ENCODE peak calls at places on chromosome 5, in nine cellular contexts. One of them, this sample, is unnamed.

GRCh38 chr5:55905251-55905650 is 54.1 kb downstream of the IL31RA start:
- DNase-seq in astrocyte: no peak
- DNase-seq in tibial nerve: no peak
- DNase-seq in neural progenitor cell: no peak
- DNase-seq in cardiac muscle cell: no peak
- DNase-seq in fibroblast of the aortic adventitia: no peak
- DNase-seq in GM23338: no peak
- DNase-seq in lower leg skin: peak
- DNase-seq in mammary epithelial cell: no peak
- DNase-seq in this sample: no peak

GRCh38 chr5:146249801-146250200 is 46.4 kb downstream of the RBM27 start:
- DNase-seq in astrocyte: no peak
- DNase-seq in fibroblast of the aortic adventitia: no peak
- DNase-seq in GM23338: no peak
- DNase-seq in lower leg skin: no peak
- DNase-seq in cardiac muscle cell: no peak
- DNase-seq in tibial nerve: no peak
- DNase-seq in mammary epithelial cell: no peak
- DNase-seq in neural progenitor cell: no peak
- DNase-seq in this sample: no peak

GRCh38 chr5:139668064-139668880 is 20.1 kb downstream of the CXXC5 start:
- DNase-seq in neural progenitor cell: peak
- DNase-seq in fibroblast of the aortic adventitia: no peak
- DNase-seq in mammary epithelial cell: peak
- DNase-seq in cardiac muscle cell: peak
- DNase-seq in tibial nerve: no peak
- DNase-seq in astrocyte: no peak
- DNase-seq in lower leg skin: no peak
- DNase-seq in GM23338: peak
- DNase-seq in this sample: peak

GRCh38 chr5:30050056-30050815 is 1143.2 kb upstream of the CDH6 start:
- DNase-seq in mammary epithelial cell: no peak
- DNase-seq in GM23338: no peak
- DNase-seq in cardiac muscle cell: no peak
- DNase-seq in lower leg skin: no peak
- DNase-seq in tibial nerve: no peak
- DNase-seq in astrocyte: peak
- DNase-seq in neural progenitor cell: no peak
- DNase-seq in fibroblast of the aortic adventitia: peak
- DNase-seq in this sample: no peak

GRCh38 chr5:17415282-17415681 is 82.7 kb upstream of the TAF11L2 start:
- DNase-seq in cardiac muscle cell: peak
- DNase-seq in astrocyte: no peak
- DNase-seq in tibial nerve: no peak
- DNase-seq in mammary epithelial cell: no peak
- DNase-seq in lower leg skin: no peak
- DNase-seq in GM23338: peak
- DNase-seq in neural progenitor cell: peak
- DNase-seq in fibroblast of the aortic adventitia: no peak
- DNase-seq in this sample: no peak

GRCh38 chr5:55308254-55308836 is 556 bp downstream of the MTREX start:
- DNase-seq in astrocyte: no peak
- DNase-seq in lower leg skin: no peak
- DNase-seq in neural progenitor cell: no peak
- DNase-seq in mammary epithelial cell: peak
- DNase-seq in cardiac muscle cell: peak
- DNase-seq in fibroblast of the aortic adventitia: peak
- DNase-seq in GM23338: no peak
- DNase-seq in tibial nerve: no peak
- DNase-seq in this sample: peak

GRCh38 chr5:65946198-65946745 is 19.9 kb downstream of the ERBIN start:
- DNase-seq in lower leg skin: no peak
- DNase-seq in mammary epithelial cell: no peak
- DNase-seq in tibial nerve: no peak
- DNase-seq in astrocyte: no peak
- DNase-seq in cardiac muscle cell: no peak
- DNase-seq in neural progenitor cell: no peak
- DNase-seq in GM23338: no peak
- DNase-seq in fibroblast of the aortic adventitia: no peak
- DNase-seq in this sample: no peak

GRCh38 chr5:30194595-30194994 is 998.9 kb upstream of the CDH6 start:
- DNase-seq in cardiac muscle cell: no peak
- DNase-seq in astrocyte: no peak
- DNase-seq in neural progenitor cell: no peak
- DNase-seq in lower leg skin: no peak
- DNase-seq in GM23338: no peak
- DNase-seq in tibial nerve: no peak
- DNase-seq in fibroblast of the aortic adventitia: no peak
- DNase-seq in mammary epithelial cell: no peak
- DNase-seq in this sample: no peak

GRCh38 chr5:153885166-153885565 is 153.5 kb downstream of the FAM114A2 start:
- DNase-seq in lower leg skin: no peak
- DNase-seq in GM23338: no peak
- DNase-seq in mammary epithelial cell: no peak
- DNase-seq in astrocyte: no peak
- DNase-seq in fibroblast of the aortic adventitia: no peak
- DNase-seq in tibial nerve: no peak
- DNase-seq in cardiac muscle cell: no peak
- DNase-seq in neural progenitor cell: peak
- DNase-seq in this sample: no peak

GRCh38 chr5:35478856-35479682 is 138.6 kb upstream of the SPEF2 start:
- DNase-seq in mammary epithelial cell: peak
- DNase-seq in lower leg skin: no peak
- DNase-seq in cardiac muscle cell: peak
- DNase-seq in neural progenitor cell: no peak
- DNase-seq in fibroblast of the aortic adventitia: peak
- DNase-seq in astrocyte: peak
- DNase-seq in tibial nerve: no peak
- DNase-seq in GM23338: no peak
- DNase-seq in this sample: peak

DNA sequence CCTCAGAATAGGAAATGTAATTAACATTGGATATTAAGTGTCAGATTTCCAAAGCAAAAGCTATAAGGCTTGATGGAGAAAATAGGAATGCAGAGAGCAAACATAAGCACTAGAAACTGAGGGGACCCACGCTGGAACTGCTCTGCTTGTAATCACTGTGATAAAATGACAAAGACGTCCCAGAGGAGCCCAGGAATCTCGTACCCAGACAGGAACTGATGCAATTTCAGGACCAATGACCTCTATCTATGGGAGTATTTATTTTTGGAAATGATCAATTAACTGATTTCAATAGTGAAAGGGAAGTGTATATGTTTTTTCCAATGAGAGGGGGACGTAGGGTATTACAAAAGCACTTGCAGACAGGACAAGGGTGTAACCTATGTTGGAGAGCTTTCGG is 714.5 kb upstream of the WWC1 start:
- DNase-seq in tibial nerve: no peak
- DNase-seq in fibroblast of the aortic adventitia: no peak
- DNase-seq in cardiac muscle cell: no peak
- DNase-seq in lower leg skin: no peak
- DNase-seq in astrocyte: no peak
- DNase-seq in mammary epithelial cell: no peak
- DNase-seq in neural progenitor cell: no peak
- DNase-seq in GM23338: peak
- DNase-seq in this sample: no peak
- H3K4me3 ChIP-seq in tibial nerve: no peak
- H3K4me3 ChIP-seq in fibroblast of the aortic adventitia: no peak
- H3K4me3 ChIP-seq in cardiac muscle cell: no peak
- H3K4me3 ChIP-seq in lower leg skin: no peak
- H3K4me3 ChIP-seq in astrocyte: peak
- H3K4me3 ChIP-seq in mammary epithelial cell: no peak
- H3K4me3 ChIP-seq in neural progenitor cell: no peak
- H3K4me3 ChIP-seq in GM23338: no peak
- H3K4me3 ChIP-seq in this sample: no peak

GRCh38 chr5:38253759-38254158 is 4.6 kb upstream of the EGFLAM start:
- DNase-seq in mammary epithelial cell: no peak
- DNase-seq in lower leg skin: no peak
- DNase-seq in astrocyte: no peak
- DNase-seq in GM23338: no peak
- DNase-seq in tibial nerve: no peak
- DNase-seq in neural progenitor cell: no peak
- DNase-seq in fibroblast of the aortic adventitia: no peak
- DNase-seq in cardiac muscle cell: no peak
- DNase-seq in this sample: no peak

GRCh38 chr5:38258037-38258318 is 381 bp upstream of the EGFLAM start:
- DNase-seq in mammary epithelial cell: no peak
- DNase-seq in cardiac muscle cell: no peak
- DNase-seq in astrocyte: no peak
- DNase-seq in neural progenitor cell: no peak
- DNase-seq in lower leg skin: no peak
- DNase-seq in tibial nerve: no peak
- DNase-seq in fibroblast of the aortic adventitia: no peak
- DNase-seq in GM23338: no peak
- DNase-seq in this sample: no peak

GRCh38 chr5:38257236-38258036 is 923 bp upstream of the EGFLAM start:
- DNase-seq in fibroblast of the aortic adventitia: no peak
- DNase-seq in mammary epithelial cell: no peak
- DNase-seq in astrocyte: no peak
- DNase-seq in tibial nerve: no peak
- DNase-seq in GM23338: peak
- DNase-seq in cardiac muscle cell: no peak
- DNase-seq in neural progenitor cell: peak
- DNase-seq in lower leg skin: no peak
- DNase-seq in this sample: no peak

GRCh38 chr5:38259062-38259857 is 901 bp downstream of the EGFLAM start:
- DNase-seq in mammary epithelial cell: no peak
- DNase-seq in fibroblast of the aortic adventitia: no peak
- DNase-seq in astrocyte: no peak
- DNase-seq in lower leg skin: no peak
- DNase-seq in GM23338: no peak
- DNase-seq in tibial nerve: no peak
- DNase-seq in cardiac muscle cell: no peak
- DNase-seq in neural progenitor cell: peak
- DNase-seq in this sample: no peak

DNA sequence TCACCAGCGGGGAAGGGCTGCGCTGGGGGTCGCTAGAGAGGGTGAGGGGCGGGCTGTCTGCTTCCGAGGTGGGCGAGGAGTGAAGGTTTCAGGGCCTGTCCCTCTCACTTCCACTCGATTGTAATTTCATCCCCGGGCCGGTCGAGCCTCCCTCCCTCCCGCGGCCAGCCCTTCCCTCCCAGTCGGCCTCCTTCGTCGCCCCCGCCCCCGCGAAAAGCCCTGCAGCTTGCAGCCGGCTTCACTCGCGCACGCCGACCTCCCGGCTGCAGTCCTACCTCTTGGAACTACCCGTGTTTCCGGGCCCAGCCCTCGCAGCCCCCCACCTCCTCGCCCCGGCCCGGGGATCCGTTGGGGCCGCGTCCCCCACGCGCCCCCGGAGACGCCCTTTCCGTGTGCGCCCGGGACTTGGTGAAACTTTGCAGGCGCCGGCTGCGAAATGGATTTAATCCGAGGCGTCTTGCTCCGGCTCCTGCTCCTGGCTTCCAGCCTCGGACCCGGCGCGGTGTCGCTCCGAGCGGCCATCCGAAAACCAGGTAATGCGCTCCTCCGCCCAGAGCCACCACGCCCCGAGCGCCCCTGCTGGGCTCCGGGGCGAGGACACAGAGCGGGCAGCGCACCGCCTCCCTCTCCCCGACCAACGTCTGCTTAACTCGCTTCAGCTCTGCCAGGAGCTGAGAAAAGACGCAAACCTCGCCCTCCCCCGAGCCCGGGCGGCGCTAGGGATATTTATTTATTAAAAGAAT is at the start of gene EGFLAM:
- DNase-seq in lower leg skin: no peak
- DNase-seq in mammary epithelial cell: peak
- DNase-seq in astrocyte: no peak
- DNase-seq in tibial nerve: no peak
- DNase-seq in neural progenitor cell: peak
- DNase-seq in fibroblast of the aortic adventitia: no peak
- DNase-seq in cardiac muscle cell: peak
- DNase-seq in GM23338: peak
- DNase-seq in this sample: no peak
- TF ChIP-seq CTCF in lower leg skin: no peak
- TF ChIP-seq CTCF in mammary epithelial cell: peak
- TF ChIP-seq CTCF in astrocyte: no peak
- TF ChIP-seq CTCF in tibial nerve: peak
- TF ChIP-seq CTCF in neural progenitor cell: peak
- TF ChIP-seq CTCF in fibroblast of the aortic adventitia: peak
- TF ChIP-seq CTCF in cardiac muscle cell: peak
- TF ChIP-seq CTCF in GM23338: peak
- TF ChIP-seq CTCF in this sample: peak

DNA sequence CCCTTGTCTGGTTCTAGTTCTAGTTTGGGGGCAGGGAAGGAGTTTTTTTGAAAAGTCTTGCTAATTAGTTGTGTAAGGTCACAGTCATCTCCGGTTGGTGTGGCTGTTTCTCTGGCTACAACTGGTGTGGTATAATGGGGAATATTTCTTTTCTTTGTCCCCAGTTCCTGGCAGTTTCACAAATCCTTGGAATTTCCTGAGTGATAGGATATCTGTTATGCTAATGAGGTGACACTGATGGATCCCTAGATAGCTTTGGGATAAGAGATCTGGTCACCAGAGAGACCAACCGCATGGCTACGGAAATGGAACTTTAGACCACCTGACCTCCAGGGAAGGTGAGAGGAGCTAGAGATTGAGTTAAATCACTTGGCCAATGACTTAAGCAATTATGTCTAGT is 494.6 kb downstream of the ARHGEF28 start:
- DNase-seq in neural progenitor cell: no peak
- DNase-seq in lower leg skin: no peak
- DNase-seq in fibroblast of the aortic adventitia: no peak
- DNase-seq in mammary epithelial cell: no peak
- DNase-seq in GM23338: no peak
- DNase-seq in cardiac muscle cell: no peak
- DNase-seq in tibial nerve: no peak
- DNase-seq in astrocyte: no peak
- DNase-seq in this sample: no peak
- H3K4me3 ChIP-seq in neural progenitor cell: no peak
- H3K4me3 ChIP-seq in lower leg skin: no peak
- H3K4me3 ChIP-seq in fibroblast of the aortic adventitia: no peak
- H3K4me3 ChIP-seq in mammary epithelial cell: no peak
- H3K4me3 ChIP-seq in GM23338: no peak
- H3K4me3 ChIP-seq in cardiac muscle cell: no peak
- H3K4me3 ChIP-seq in tibial nerve: no peak
- H3K4me3 ChIP-seq in astrocyte: no peak
- H3K4me3 ChIP-seq in this sample: no peak

GRCh38 chr5:73363911-73364730 is 84.5 kb downstream of the FOXD1 start:
- DNase-seq in mammary epithelial cell: peak
- DNase-seq in tibial nerve: no peak
- DNase-seq in lower leg skin: no peak
- DNase-seq in neural progenitor cell: no peak
- DNase-seq in fibroblast of the aortic adventitia: peak
- DNase-seq in GM23338: no peak
- DNase-seq in astrocyte: peak
- DNase-seq in cardiac muscle cell: peak
- DNase-seq in this sample: peak
- TF ChIP-seq CTCF in mammary epithelial cell: peak
- TF ChIP-seq CTCF in tibial nerve: no peak
- TF ChIP-seq CTCF in lower leg skin: no peak
- TF ChIP-seq CTCF in neural progenitor cell: no peak
- TF ChIP-seq CTCF in fibroblast of the aortic adventitia: peak
- TF ChIP-seq CTCF in GM23338: no peak
- TF ChIP-seq CTCF in astrocyte: peak
- TF ChIP-seq CTCF in cardiac muscle cell: no peak
- TF ChIP-seq CTCF in this sample: peak

GRCh38 chr5:72624641-72625236 is 117.5 kb upstream of the ZNF366 start:
- DNase-seq in lower leg skin: no peak
- DNase-seq in GM23338: no peak
- DNase-seq in neural progenitor cell: no peak
- DNase-seq in astrocyte: peak
- DNase-seq in tibial nerve: no peak
- DNase-seq in fibroblast of the aortic adventitia: peak
- DNase-seq in mammary epithelial cell: no peak
- DNase-seq in cardiac muscle cell: peak
- DNase-seq in this sample: peak
- H3K4me3 ChIP-seq in lower leg skin: no peak
- H3K4me3 ChIP-seq in GM23338: no peak
- H3K4me3 ChIP-seq in neural progenitor cell: no peak
- H3K4me3 ChIP-seq in astrocyte: no peak
- H3K4me3 ChIP-seq in tibial nerve: no peak
- H3K4me3 ChIP-seq in fibroblast of the aortic adventitia: no peak
- H3K4me3 ChIP-seq in mammary epithelial cell: no peak
- H3K4me3 ChIP-seq in cardiac muscle cell: no peak
- H3K4me3 ChIP-seq in this sample: no peak